ENCODE peak calls at places on chromosomes 16 and 17, in five cellular contexts. S is HFF-Myc, Q is fibroblast of villous mesenchyme, E is left ventricle myocardium inferior, X is ovary. I is an unnamed sample.

GRCh38 chr17:67606471-67606870 is 111.3 kb upstream of the NOL11 start:
- DNase-seq in S (no peak), Q (no peak), E (peak; percentile 47), X (no peak), I (no peak)

GRCh38 chr16:3101841-3102470 is 2.9 kb upstream of the ZSCAN10 start:
- DNase-seq in S (no peak), Q (no peak), E (peak; percentile 43), X (no peak), I (no peak)

GRCh38 chr17:79543566-79543965 is 67.3 kb downstream of the RBFOX3 start:
- DNase-seq in S (no peak), Q (no peak), E (no peak), X (no peak), I (no peak)

GRCh38 chr17:81665205-81666091 is 957 bp downstream of the OXLD1 start:
- DNase-seq in S (no peak), Q (no peak), E (no peak), X (no peak), I (no peak)

GRCh38 chr16:3696425-3697218 is 20.7 kb downstream of the TRAP1 start:
- DNase-seq in S (peak; percentile 74), Q (peak; percentile 96), E (no peak), X (no peak), I (peak; percentile 32)

GRCh38 chr16:30887927-30888326 is 6.0 kb downstream of the BCL7C start:
- DNase-seq in S (no peak), Q (no peak), E (no peak), X (no peak), I (no peak)

GRCh38 chr16:84579936-84580335 is 37.9 kb downstream of the COTL1 start:
- DNase-seq in S (no peak), Q (no peak), E (no peak), X (no peak), I (no peak)

GRCh38 chr16:46673320-46674013 is 15.5 kb downstream of the VPS35 start:
- DNase-seq in S (no peak), Q (peak; percentile 71), E (no peak), X (no peak), I (no peak)

GRCh38 chr16:70523621-70524405 is at the start of gene SF3B3:
- DNase-seq in S (no peak), Q (peak; percentile 48), E (no peak), X (peak; percentile 78), I (no peak)

GRCh38 chr16:79897444-79898146 is 297.1 kb upstream of the MAF start:
- DNase-seq in S (no peak), Q (peak; percentile 83), E (no peak), X (peak; percentile 44), I (no peak)

GRCh38 chr16:24906199-24906808 is 60.5 kb downstream of the SLC5A11 start:
- DNase-seq in S (peak; percentile 4), Q (peak; percentile 26), E (no peak), X (no peak), I (no peak)

GRCh38 chr16:31472559-31473203 is 729 bp downstream of the TGFB1I1 start:
- DNase-seq in S (peak; percentile 78), Q (peak; percentile 93), E (peak; percentile 88), X (peak; percentile 97), I (peak; percentile 70)

GRCh38 chr16:8055761-8056160 is 534.5 kb downstream of the TMEM114 start:
- DNase-seq in S (no peak), Q (no peak), E (no peak), X (no peak), I (no peak)

GRCh38 chr16:79272141-79272577 is 328.4 kb downstream of the MAF start:
- DNase-seq in S (no peak), Q (no peak), E (no peak), X (no peak), I (no peak)

GRCh38 chr16:49473131-49473530 is 99.5 kb downstream of the C16orf78 start:
- DNase-seq in S (no peak), Q (no peak), E (no peak), X (peak; percentile 1), I (no peak)

GRCh38 chr17:49575524-49576120 is at the start of gene NXPH3:
- DNase-seq in S (no peak), Q (peak; percentile 57), E (peak; percentile 75), X (peak; percentile 84), I (no peak)

GRCh38 chr17:59837362-59838195 is 55.2 kb downstream of the TUBD1 start:
- DNase-seq in S (peak; percentile 98), Q (peak; percentile 100), E (no peak), X (no peak), I (peak; percentile 100)

GRCh38 chr17:8384801-8385335 is 1.9 kb upstream of the RPL26 start:
- DNase-seq in S (peak; percentile 65), Q (peak; percentile 91), E (no peak), X (no peak), I (peak; percentile 67)

GRCh38 chr16:27470567-27471431 is 68.8 kb downstream of the IL21R start:
- DNase-seq in S (peak; percentile 44), Q (peak; percentile 80), E (no peak), X (no peak), I (no peak)

GRCh38 chr16:13829712-13830304 is 90.1 kb upstream of the ERCC4 start:
- DNase-seq in S (no peak), Q (no peak), E (no peak), X (no peak), I (no peak)

GRCh38 chr17:35890774-35891155 is 10.6 kb upstream of the CCL5 start:
- DNase-seq in S (no peak), Q (no peak), E (no peak), X (no peak), I (no peak)

GRCh38 chr16:27639588-27640276 is 89.8 kb downstream of the KATNIP start:
- DNase-seq in S (peak; percentile 44), Q (peak; percentile 64), E (no peak), X (no peak), I (peak; percentile 5)

GRCh38 chr17:51371732-51372151 is 111.4 kb downstream of the UTP18 start:
- DNase-seq in S (no peak), Q (peak; percentile 38), E (no peak), X (no peak), I (peak; percentile 2)

GRCh38 chr16:7211781-7212180 is 120.9 kb upstream of the RBFOX1 start:
- DNase-seq in S (no peak), Q (no peak), E (no peak), X (no peak), I (no peak)

GRCh38 chr17:68491864-68492263 is 20.4 kb upstream of the PRKAR1A start:
- DNase-seq in S (no peak), Q (peak; percentile 73), E (peak; percentile 40), X (peak; percentile 57), I (no peak)

GRCh38 chr17:79073706-79074088 is 927 bp upstream of the ENGASE start:
- DNase-seq in S (no peak), Q (no peak), E (no peak), X (peak; percentile 28), I (no peak)

GRCh38 chr17:53574038-53574437 is 248.7 kb upstream of the KIF2B start:
- DNase-seq in S (no peak), Q (no peak), E (no peak), X (no peak), I (no peak)

GRCh38 chr17:75753193-75753513 is 11.8 kb downstream of the GALK1 start:
- DNase-seq in S (no peak), Q (no peak), E (no peak), X (no peak), I (no peak)

GRCh38 chr17:39595928-39596327 is 11.8 kb downstream of the NEUROD2 start:
- DNase-seq in S (no peak), Q (no peak), E (no peak), X (no peak), I (no peak)
- H3K4me3 ChIP-seq in S (no peak overlapping the region), Q (no peak overlapping the region), E (no peak overlapping the region), X (no peak overlapping the region), I (no peak overlapping the region)

GRCh38 chr16:22948603-22949368 is 134.8 kb downstream of the HS3ST2 start:
- DNase-seq in S (peak; percentile 56), Q (peak; percentile 33), E (peak; percentile 39), X (no peak), I (no peak)
- TF ChIP-seq CTCF in S (peak; percentile 82), Q (peak; percentile 51), E (peak; percentile 79), X (no peak), I (peak; percentile 65)

GRCh38 chr17:77322534-77323412 is 182.0 kb downstream of the SEC14L1 start:
- DNase-seq in S (peak; percentile 91), Q (peak; percentile 100), E (peak; percentile 83), X (peak; percentile 89), I (peak; percentile 98)
- H3K4me3 ChIP-seq in S (peak overlapping the region; percentile 93), Q (peak overlapping the region; percentile 84), E (peak overlapping the region; percentile 66), X (no peak overlapping the region), I (peak overlapping the region; percentile 94)

GRCh38 chr16:11624645-11625607 is 38.2 kb upstream of the LITAF start:
- DNase-seq in S (no peak), Q (no peak), E (no peak), X (no peak), I (no peak)
- TF ChIP-seq CTCF in S (no peak), Q (no peak), E (no peak), X (no peak), I (no peak)

GRCh38 chr16:48246066-48246465 is 1.3 kb downstream of the ABCC11 start:
- DNase-seq in S (no peak), Q (peak; percentile 24), E (no peak), X (no peak), I (no peak)
- H3K4me3 ChIP-seq in S (peak overlapping the region; percentile 86), Q (peak overlapping the region; percentile 15), E (peak overlapping the region; percentile 98), X (no peak overlapping the region), I (no peak overlapping the region)

GRCh38 chr17:45316271-45317112 is at the start of gene MAP3K14:
- DNase-seq in S (no peak), Q (peak; percentile 81), E (peak; percentile 80), X (peak; percentile 86), I (no peak)
- TF ChIP-seq CTCF in S (no peak), Q (peak; percentile 23), E (peak; percentile 30), X (peak; percentile 51), I (no peak)

DNA sequence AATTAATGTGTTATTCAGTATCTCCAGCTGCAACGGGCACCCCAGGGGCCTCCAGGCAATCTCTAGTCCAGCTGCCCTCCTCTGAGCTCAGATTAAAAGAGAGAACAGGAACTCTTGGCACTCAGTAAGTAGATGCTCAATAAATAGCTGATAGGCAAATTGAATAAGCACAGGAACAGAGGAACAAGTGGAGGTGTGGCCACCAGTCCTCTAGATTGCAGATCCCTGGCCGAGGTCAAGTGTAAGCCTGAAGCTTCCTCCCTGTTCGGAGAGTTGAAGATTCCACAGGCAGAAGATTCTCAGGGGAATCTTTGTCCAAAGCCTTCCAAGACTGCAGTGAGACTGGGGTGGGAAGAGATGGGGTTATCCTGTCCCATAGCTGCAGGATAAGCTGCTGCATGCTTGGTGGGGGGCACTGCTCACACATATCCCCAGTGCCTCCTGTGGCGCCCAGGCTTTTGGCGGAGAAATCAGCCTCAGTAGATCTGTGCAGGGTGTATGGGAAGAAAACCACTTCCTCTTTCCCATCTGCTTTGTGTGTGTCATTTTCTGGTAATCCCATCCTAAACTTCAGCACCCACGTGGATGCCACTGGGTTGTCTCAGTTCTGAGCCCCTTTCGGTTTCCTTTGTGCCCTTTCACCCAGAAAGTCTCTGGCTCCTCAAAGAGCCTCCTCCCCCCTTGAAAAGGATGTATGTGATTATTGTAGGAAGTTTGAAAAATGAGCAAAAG is 12.1 kb downstream of the CD300A start:
- DNase-seq in S (no peak), Q (no peak), E (no peak), X (no peak), I (no peak)
- H3K4me3 ChIP-seq in S (no peak overlapping the region), Q (no peak overlapping the region), E (no peak overlapping the region), X (no peak overlapping the region), I (no peak overlapping the region)

I was measured in AG09309.